ENCODE peak calls at places on chromosomes 12 and 14, in seven cellular contexts. V, J, P, U, X, L and E are unnamed samples.

GRCh38 chr14:68397827-68398226 is 395.0 kb downstream of the ZFP36L1 start:
- DNase-seq in V (no peak), J (no peak), P (peak; percentile 31), U (peak; percentile 83), X (no peak), L (no peak), E (no peak)

GRCh38 chr14:28348797-28349196 is 417.8 kb upstream of the FOXG1 start:
- DNase-seq in V (no peak), J (no peak), P (no peak), U (no peak), X (no peak), L (no peak), E (no peak)

GRCh38 chr12:62006076-62006732 is 254.0 kb upstream of the USP15 start:
- DNase-seq in V (no peak), J (peak; percentile 43), P (no peak), U (peak; percentile 48), X (peak; percentile 19), L (no peak), E (peak; percentile 8)

GRCh38 chr12:34393821-34394150 is 371.5 kb downstream of the ALG10 start:
- DNase-seq in V (peak; percentile 40), J (no peak), P (no peak), U (no peak), X (no peak), L (no peak), E (no peak)

GRCh38 chr12:180445-180844 is 33.5 kb downstream of the SLC6A12 start:
- DNase-seq in V (peak; percentile 75), J (peak; percentile 87), P (no peak), U (no peak), X (no peak), L (peak; percentile 60), E (no peak)

GRCh38 chr14:95485222-95485819 is 31.1 kb downstream of the SYNE3 start:
- DNase-seq in V (no peak), J (no peak), P (no peak), U (peak; percentile 27), X (no peak), L (peak; percentile 19), E (no peak)

GRCh38 chr14:106395460-106396050 is 869.2 kb downstream of the TMEM121 start:
- DNase-seq in V (no peak), J (no peak), P (no peak), U (no peak), X (no peak), L (no peak), E (no peak)

GRCh38 chr12:91912178-91912577 is 233.5 kb downstream of the BTG1 start:
- DNase-seq in V (no peak), J (no peak), P (no peak), U (no peak), X (no peak), L (no peak), E (no peak)

GRCh38 chr14:98704441-98704840 is 567.6 kb downstream of the BCL11B start:
- DNase-seq in V (no peak), J (no peak), P (no peak), U (no peak), X (no peak), L (no peak), E (no peak)

GRCh38 chr12:77299910-77300772 is 234.8 kb upstream of the E2F7 start:
- DNase-seq in V (no peak), J (no peak), P (no peak), U (peak; percentile 88), X (no peak), L (no peak), E (peak; percentile 61)

GRCh38 chr14:73610692-73611091 is 1.6 kb upstream of the ACOT6 start:
- DNase-seq in V (no peak), J (no peak), P (no peak), U (peak; percentile 32), X (no peak), L (no peak), E (peak; percentile 63)

GRCh38 chr12:29428630-29429029 is 47.7 kb upstream of the ERGIC2 start:
- DNase-seq in V (no peak), J (peak; percentile 10), P (no peak), U (peak; percentile 93), X (no peak), L (no peak), E (peak; percentile 76)

GRCh38 chr14:87888136-87888999 is 104.6 kb downstream of the GALC start:
- DNase-seq in V (no peak), J (no peak), P (peak; percentile 39), U (peak; percentile 64), X (no peak), L (no peak), E (no peak)

GRCh38 chr14:32201196-32201815 is 539 bp upstream of the RNU6-7 start:
- DNase-seq in V (peak; percentile 95), J (peak; percentile 74), P (peak; percentile 77), U (peak; percentile 40), X (peak; percentile 90), L (peak; percentile 94), E (no peak)

GRCh38 chr12:123972448-123973401 is at the start of the genes CCDC92 and ZNF664:
- DNase-seq in V (peak; percentile 97), J (peak; percentile 98), P (peak; percentile 94), U (peak; percentile 82), X (peak; percentile 99), L (peak; percentile 96), E (peak; percentile 62)
- TF ChIP-seq CTCF in V (no peak), J (peak; percentile 23), P (peak; percentile 56), U (no peak), X (no peak), L (no peak), E (no peak)

DNA sequence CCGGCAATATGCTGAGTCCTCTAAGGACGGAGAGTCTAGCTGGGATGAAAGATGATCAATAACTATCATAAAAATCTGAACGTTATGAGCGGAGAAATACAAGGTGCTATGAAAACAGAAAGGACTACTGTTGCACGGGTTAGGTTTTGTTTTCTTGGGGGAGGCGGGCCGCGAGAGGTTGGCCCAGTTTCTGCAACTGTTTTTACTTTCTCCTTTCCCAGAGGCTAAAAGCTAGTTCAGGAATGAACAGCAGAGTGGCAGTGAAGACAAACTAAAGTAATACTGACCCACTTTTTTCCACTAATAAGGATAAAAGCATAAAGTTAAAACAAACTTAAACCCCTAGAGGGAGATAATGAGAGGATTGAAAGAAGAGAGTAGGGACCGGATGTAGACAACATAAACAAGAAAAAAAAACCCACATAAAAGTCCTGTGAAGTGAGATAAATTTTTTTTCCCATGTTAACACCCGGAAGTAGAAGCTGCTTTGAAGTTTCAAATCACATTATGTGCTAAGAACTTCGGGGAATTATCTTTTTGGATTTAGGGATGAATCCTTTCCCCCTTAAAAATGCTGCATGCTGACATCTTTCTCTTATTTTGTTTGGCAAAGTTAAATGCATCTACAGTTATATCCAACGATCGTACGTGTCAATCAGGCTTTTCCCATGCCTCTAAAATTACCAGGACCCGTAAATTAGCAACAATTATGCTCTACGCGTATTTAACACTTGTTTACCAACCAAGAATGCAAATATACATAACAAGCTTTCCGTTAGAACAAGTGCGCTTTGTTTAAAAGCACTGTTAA is 1.0 kb upstream of the CDK17 start:
- DNase-seq in V (no peak), J (peak; percentile 65), P (no peak), U (peak; percentile 89), X (peak; percentile 57), L (no peak), E (no peak)
- TF ChIP-seq CTCF in V (peak; percentile 46), J (peak; percentile 15), P (peak; percentile 43), U (peak; percentile 51), X (peak; percentile 77), L (no peak), E (peak; percentile 34)

DNA sequence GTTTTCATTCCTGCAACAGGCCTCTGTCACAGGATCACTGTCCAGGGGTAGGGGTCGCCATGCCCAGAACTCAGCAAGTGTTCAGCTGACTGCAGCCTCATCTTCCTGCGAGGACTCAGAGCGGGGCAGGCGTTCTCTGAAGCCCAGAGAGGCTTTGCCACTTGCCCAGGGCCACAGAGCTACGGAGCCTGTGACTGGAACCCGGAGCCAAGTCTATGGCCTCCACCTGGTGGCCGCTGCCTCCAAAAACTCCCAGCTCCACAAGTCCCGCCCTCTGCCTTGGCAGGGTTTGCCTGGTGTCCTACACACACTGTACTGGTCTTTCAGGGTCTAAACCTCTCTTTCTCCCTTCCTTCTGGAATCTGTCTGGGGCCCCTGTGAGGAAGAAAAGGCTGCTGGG is 8.7 kb upstream of the PPP1R13B start:
- DNase-seq in V (no peak), J (no peak), P (no peak), U (no peak), X (no peak), L (peak; percentile 38), E (no peak)
- TF ChIP-seq CTCF in V (no peak), J (no peak), P (no peak), U (no peak), X (no peak), L (no peak), E (no peak)

GRCh38 chr12:15151141-15152091 is 69.8 kb downstream of the RERG start:
- DNase-seq in V (no peak), J (peak; percentile 15), P (no peak), U (peak; percentile 53), X (peak; percentile 3), L (no peak), E (no peak)
- TF ChIP-seq CTCF in V (peak; percentile 55), J (no peak), P (peak; percentile 74), U (peak; percentile 58), X (peak; percentile 25), L (no peak), E (peak; percentile 62)

DNA sequence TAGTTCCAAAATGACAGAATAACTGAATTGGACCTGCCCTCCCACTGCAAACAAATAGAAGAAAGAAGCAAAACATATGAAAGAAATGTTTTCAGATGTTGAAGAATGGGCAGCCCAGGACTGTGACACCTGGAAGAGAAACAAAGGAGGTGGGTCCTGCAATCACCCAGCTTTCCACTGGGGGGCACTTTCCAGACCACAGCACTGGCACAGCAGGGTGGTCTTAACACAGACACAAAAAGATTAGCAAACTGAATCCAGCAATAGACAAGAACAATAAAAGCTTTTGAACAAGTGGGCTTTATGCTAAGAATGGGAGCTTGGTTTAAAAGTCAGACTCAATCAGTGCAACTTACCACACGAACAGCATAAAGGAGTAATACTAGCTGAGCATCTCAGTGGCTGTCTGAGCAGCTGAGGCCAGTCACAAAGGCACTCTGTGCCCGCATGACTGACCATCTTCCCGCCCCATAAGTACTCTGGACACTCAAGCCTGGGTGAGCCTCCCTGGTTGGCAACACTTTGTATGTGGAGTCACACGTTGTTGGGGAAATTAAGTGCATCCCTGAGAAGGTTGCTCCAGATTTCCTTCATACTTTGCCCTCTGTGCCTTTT is 27.7 kb downstream of the JKAMP start:
- DNase-seq in V (no peak), J (peak; percentile 23), P (no peak), U (no peak), X (peak; percentile 11), L (no peak), E (no peak)
- TF ChIP-seq CTCF in V (peak; percentile 20), J (peak; percentile 34), P (no peak), U (peak; percentile 59), X (peak; percentile 39), L (no peak), E (peak; percentile 88)

DNA sequence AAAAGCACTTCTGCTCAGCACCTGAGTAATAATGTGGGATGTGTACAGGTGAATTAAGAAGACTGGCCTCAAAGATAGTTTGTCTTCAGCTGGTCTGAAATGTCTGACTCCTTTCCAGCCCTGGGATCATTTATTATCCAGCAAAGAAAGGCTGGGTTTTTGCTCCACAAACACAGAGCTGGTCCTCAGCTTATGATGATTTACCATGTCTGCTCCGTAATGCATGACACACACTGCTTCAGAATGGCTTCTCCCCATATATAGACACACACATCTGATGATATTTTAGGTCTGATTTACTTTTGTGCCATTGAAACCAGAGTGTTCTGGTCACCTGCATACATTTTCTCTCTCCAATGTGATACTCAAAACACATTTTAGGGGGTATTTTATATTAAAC is 225.0 kb downstream of the SLC25A21 start:
- DNase-seq in V (no peak), J (no peak), P (no peak), U (no peak), X (no peak), L (no peak), E (no peak)
- TF ChIP-seq CTCF in V (no peak), J (no peak), P (no peak), U (no peak), X (no peak), L (no peak), E (no peak)

GRCh38 chr12:2317819-2318218 is 265.0 kb downstream of the CACNA1C start:
- DNase-seq in V (no peak), J (no peak), P (no peak), U (no peak), X (no peak), L (no peak), E (no peak)
- TF ChIP-seq CTCF in V (no peak), J (no peak), P (no peak), U (no peak), X (no peak), L (no peak), E (peak; percentile 35)